ENCODE peak calls at places on chromosomes 11 and 22, in eight cellular contexts. Y, G, A, H, W, V, O and M are unnamed samples.

GRCh38 chr11:65279713-65280459 is 18.1 kb downstream of the POLA2 start:
- DNase-seq in Y (peak), G (no peak), A (peak), H (no peak), W (no peak), V (no peak), O (peak), M (no peak)

GRCh38 chr22:49959782-49960158 is 802 bp upstream of the PIM3 start:
- DNase-seq in Y (peak), G (no peak), A (peak), H (peak), W (peak), V (no peak), O (peak), M (no peak)

GRCh38 chr11:19777342-19778102 is 64.9 kb downstream of the NAV2 start:
- DNase-seq in Y (peak), G (peak), A (peak), H (no peak), W (peak), V (no peak), O (no peak), M (no peak)

GRCh38 chr11:121643530-121644512 is 191.1 kb upstream of the SORL1-AS1 start:
- DNase-seq in Y (no peak), G (no peak), A (no peak), H (no peak), W (no peak), V (no peak), O (no peak), M (no peak)

GRCh38 chr11:110026823-110027626 is 66.2 kb upstream of the ZC3H12C start:
- DNase-seq in Y (no peak), G (no peak), A (no peak), H (no peak), W (no peak), V (no peak), O (no peak), M (no peak)

GRCh38 chr22:19845369-19845722 is 9.3 kb downstream of the GNB1L start:
- DNase-seq in Y (no peak), G (no peak), A (no peak), H (no peak), W (no peak), V (no peak), O (no peak), M (no peak)

GRCh38 chr11:112797653-112798293 is 163.4 kb upstream of the NCAM1 start:
- DNase-seq in Y (peak), G (peak), A (no peak), H (peak), W (no peak), V (no peak), O (peak), M (peak)

GRCh38 chr11:86678823-86679222 is 6.4 kb upstream of the ME3 start:
- DNase-seq in Y (no peak), G (no peak), A (no peak), H (no peak), W (no peak), V (no peak), O (no peak), M (no peak)

GRCh38 chr22:49753961-49754673 is 73.6 kb downstream of the BRD1 start:
- DNase-seq in Y (no peak), G (no peak), A (no peak), H (no peak), W (no peak), V (no peak), O (no peak), M (no peak)

GRCh38 chr22:27881404-27881803 is 37.7 kb downstream of the PITPNB start:
- DNase-seq in Y (peak), G (no peak), A (no peak), H (no peak), W (no peak), V (no peak), O (peak), M (no peak)

GRCh38 chr11:128513915-128514681 is 73.3 kb downstream of the ETS1 start:
- DNase-seq in Y (no peak), G (no peak), A (no peak), H (no peak), W (no peak), V (no peak), O (no peak), M (no peak)

GRCh38 chr11:76252625-76253024 is 46.3 kb upstream of the WNT11 start:
- DNase-seq in Y (no peak), G (peak), A (no peak), H (no peak), W (no peak), V (no peak), O (no peak), M (no peak)

GRCh38 chr22:40156001-40156516 is 21.7 kb upstream of the TNRC6B start:
- DNase-seq in Y (peak), G (no peak), A (peak), H (no peak), W (peak), V (no peak), O (peak), M (no peak)

GRCh38 chr22:24030186-24030702 is 19.1 kb downstream of the CABIN1 start:
- DNase-seq in Y (no peak), G (no peak), A (no peak), H (no peak), W (no peak), V (no peak), O (no peak), M (no peak)

GRCh38 chr11:128246364-128247234 is 340.8 kb downstream of the ETS1 start:
- DNase-seq in Y (peak), G (peak), A (no peak), H (peak), W (no peak), V (no peak), O (no peak), M (no peak)

GRCh38 chr11:113189909-113190667 is 124.3 kb upstream of the TTC12 start:
- DNase-seq in Y (peak), G (no peak), A (peak), H (no peak), W (no peak), V (no peak), O (no peak), M (no peak)

GRCh38 chr11:62497132-62497915 is 49.3 kb downstream of the AHNAK start:
- DNase-seq in Y (peak), G (no peak), A (peak), H (peak), W (peak), V (no peak), O (peak), M (no peak)

GRCh38 chr22:50261615-50262459 is at the start of gene MAPK12:
- DNase-seq in Y (peak), G (peak), A (no peak), H (peak), W (no peak), V (no peak), O (no peak), M (no peak)

GRCh38 chr11:57523419-57523818 is 7.1 kb downstream of the TIMM10 start:
- DNase-seq in Y (no peak), G (no peak), A (no peak), H (no peak), W (no peak), V (no peak), O (no peak), M (no peak)

GRCh38 chr22:39715778-39716495 is 145.4 kb downstream of the CACNA1I start:
- DNase-seq in Y (no peak), G (no peak), A (no peak), H (no peak), W (no peak), V (no peak), O (no peak), M (no peak)

GRCh38 chr11:3077846-3078440 is 20.7 kb upstream of the CARS1 start:
- DNase-seq in Y (no peak), G (no peak), A (no peak), H (no peak), W (no peak), V (no peak), O (no peak), M (no peak)

GRCh38 chr11:20353829-20354434 is 9.6 kb upstream of the HTATIP2 start:
- DNase-seq in Y (peak), G (peak), A (peak), H (peak), W (no peak), V (no peak), O (peak), M (peak)

GRCh38 chr11:84140386-84141169 is 854.4 kb upstream of the CCDC90B start:
- DNase-seq in Y (no peak), G (no peak), A (no peak), H (no peak), W (no peak), V (no peak), O (no peak), M (no peak)
- TF ChIP-seq CTCF in Y (no peak), G (no peak), A (no peak), H (no peak), W (no peak), V (no peak), O (no peak), M (no peak)

DNA sequence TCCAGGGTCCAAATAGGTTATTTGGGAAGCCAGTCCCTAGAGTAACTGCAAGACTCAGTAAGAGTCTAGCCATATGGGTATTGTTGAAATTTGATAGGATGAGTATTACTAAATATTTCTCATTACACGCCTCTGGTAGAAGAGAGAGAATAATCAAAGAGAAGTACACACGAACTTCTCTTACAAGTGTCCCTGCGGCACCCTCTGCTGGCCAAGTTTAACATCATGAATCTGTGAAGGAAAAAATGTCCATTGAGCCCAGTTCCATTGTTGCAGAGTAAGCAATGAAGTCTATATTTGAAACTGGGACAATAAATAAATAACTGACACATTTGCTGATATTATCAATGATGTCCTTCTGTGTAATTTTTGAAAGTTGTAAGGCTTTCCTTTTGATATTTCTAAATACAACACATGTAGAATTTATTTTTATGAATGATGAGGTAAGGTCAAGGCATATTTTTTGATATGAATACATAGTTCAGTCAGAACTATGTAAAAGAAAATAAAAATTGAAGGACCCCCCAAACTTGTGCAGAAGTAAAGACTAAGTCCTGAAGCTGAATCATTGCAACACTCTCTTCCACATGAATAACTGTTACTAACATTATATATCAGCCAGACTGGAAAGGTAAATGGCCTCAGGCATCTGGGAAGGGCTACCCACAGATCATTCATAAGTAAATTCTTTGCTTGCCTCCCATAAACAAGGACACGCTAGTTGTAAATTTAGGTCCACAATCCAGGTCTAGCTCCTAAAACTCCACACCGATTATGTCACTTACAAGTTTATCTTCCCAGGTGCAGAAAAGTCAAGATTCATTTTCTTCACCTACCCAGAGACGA is 10.0 kb downstream of the OR51L1 start:
- DNase-seq in Y (peak), G (peak), A (peak), H (peak), W (peak), V (no peak), O (peak), M (peak)
- TF ChIP-seq CTCF in Y (peak), G (peak), A (peak), H (peak), W (peak), V (peak), O (peak), M (peak)

GRCh38 chr11:116840746-116841296 is 3.4 kb upstream of the APOA1 start:
- DNase-seq in Y (peak), G (no peak), A (no peak), H (no peak), W (no peak), V (no peak), O (no peak), M (no peak)

GRCh38 chr11:116842909-116843308 is 5.5 kb upstream of the APOA1 start:
- DNase-seq in Y (no peak), G (no peak), A (no peak), H (no peak), W (peak), V (no peak), O (peak), M (no peak)

GRCh38 chr11:116842117-116842516 is 4.7 kb upstream of the APOA1 start:
- DNase-seq in Y (no peak), G (no peak), A (no peak), H (no peak), W (no peak), V (no peak), O (no peak), M (no peak)

GRCh38 chr11:116838321-116839084 is 1.1 kb upstream of the APOA1 start:
- DNase-seq in Y (no peak), G (no peak), A (no peak), H (no peak), W (no peak), V (no peak), O (no peak), M (no peak)

DNA sequence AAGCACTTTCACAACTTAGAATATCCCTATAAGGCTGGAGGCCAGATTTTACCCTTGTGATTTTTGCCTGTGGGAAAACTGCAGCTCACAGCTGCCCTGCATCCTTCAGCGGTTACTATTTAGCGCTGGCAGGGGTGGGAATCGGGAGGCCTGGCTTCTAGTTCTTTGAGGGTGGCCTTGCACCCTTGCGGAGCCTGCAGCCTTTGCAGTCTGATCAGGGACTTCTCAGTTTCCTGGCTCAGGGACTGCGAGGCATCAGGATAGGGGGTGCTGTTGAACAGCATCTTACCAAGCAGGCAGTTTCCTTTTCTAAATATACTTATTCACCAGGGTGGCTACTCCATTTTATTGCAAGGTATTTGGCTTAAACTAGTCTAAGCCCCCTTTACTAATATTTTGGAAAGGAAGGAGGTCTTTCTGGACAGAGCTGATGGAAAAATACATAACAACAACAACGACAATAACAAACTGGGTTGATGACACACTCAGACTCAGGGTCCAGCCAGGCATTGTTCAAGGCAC is 2.9 kb upstream of the APOA1 start:
- DNase-seq in Y (peak), G (no peak), A (no peak), H (no peak), W (no peak), V (no peak), O (no peak), M (no peak)
- TF ChIP-seq CTCF in Y (peak), G (no peak), A (no peak), H (peak), W (no peak), V (no peak), O (no peak), M (no peak)

DNA sequence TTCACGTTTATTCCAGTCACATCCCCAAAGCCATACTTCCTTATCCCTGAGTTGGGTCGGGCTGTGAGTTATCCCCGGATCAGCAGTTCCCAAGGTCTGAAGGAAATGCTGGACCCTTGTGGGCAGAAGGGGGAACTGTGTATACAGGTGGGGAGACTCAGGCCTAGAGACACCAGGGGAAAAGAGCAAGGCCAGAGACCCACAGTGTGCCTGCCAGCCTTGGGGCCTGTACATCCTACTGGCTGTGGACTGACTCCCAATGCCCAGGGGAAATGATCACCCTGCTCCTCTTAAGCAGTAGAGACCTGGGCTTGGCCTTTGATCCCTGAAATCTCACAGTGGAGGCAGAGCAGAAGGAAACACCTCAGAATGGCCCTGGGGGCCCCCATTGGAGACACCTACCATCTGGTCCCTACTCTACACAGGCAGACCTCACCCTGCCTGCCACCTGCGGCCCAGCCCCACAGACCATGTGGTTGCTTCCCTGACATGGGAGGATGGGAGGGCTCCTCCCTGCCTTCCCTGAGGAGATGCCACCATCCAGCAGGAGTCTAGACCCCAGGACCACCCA is 1.3 kb downstream of the SELENOM start:
- DNase-seq in Y (no peak), G (no peak), A (no peak), H (no peak), W (peak), V (no peak), O (no peak), M (no peak)
- TF ChIP-seq CTCF in Y (peak), G (no peak), A (no peak), H (no peak), W (no peak), V (no peak), O (no peak), M (no peak)

DNA sequence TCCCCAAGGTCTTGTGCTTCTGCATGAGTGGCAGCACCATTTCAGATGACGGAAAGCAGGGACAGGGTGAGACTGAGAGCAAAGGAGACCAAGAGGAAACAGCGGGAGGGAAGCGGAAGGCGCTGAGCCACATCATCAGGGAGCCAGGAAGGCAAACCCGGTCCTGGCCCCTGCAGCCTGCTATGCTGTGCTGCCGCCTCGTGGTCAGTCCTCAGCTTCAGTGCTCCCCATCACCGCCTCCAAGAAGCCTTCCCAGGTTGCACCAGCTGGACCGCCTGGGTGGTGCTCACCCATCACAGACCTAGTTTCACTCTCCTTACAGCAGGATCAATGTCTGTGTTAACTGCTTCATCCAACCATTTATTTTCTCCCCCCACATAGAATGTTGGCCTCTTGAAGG is 73.0 kb upstream of the PHF21B start:
- DNase-seq in Y (peak), G (no peak), A (no peak), H (no peak), W (no peak), V (no peak), O (no peak), M (peak)
- TF ChIP-seq CTCF in Y (peak), G (peak), A (no peak), H (peak), W (no peak), V (no peak), O (no peak), M (peak)